ENCODE peak calls at places on chromosome 5, in six cellular contexts. C is MM.1S, W is mesendoderm, E is NCI-H1694, R is NCI-H774, Q is lung. H is an unnamed sample.

GRCh38 chr5:180636403-180637075 is 12.9 kb downstream of the FLT4 start:
- DNase-seq in W (no peak), C (no peak), R (no peak), Q (no peak), E (no peak), H (no peak)

GRCh38 chr5:180130876-180131740 is 59.5 kb upstream of the RNF130 start:
- DNase-seq in E (no peak), W (no peak), R (no peak), Q (no peak), C (no peak), H (no peak)

GRCh38 chr5:77087484-77088291 is 603 bp upstream of the ZBED3 start:
- DNase-seq in C (no peak), Q (peak; percentile 63), E (no peak), R (no peak), W (peak; percentile 25), H (peak; percentile 28)

GRCh38 chr5:66222455-66222854 is 78.4 kb downstream of the SREK1 start:
- DNase-seq in C (peak; percentile 90), W (no peak), E (no peak), Q (no peak), R (no peak), H (no peak)

GRCh38 chr5:148846930-148847329 is 20.5 kb downstream of the ADRB2 start:
- DNase-seq in W (no peak), Q (no peak), C (no peak), R (no peak), E (no peak), H (no peak)

GRCh38 chr5:94691947-94692346 is 73.5 kb downstream of the SLF1 start:
- DNase-seq in E (no peak), W (no peak), R (peak; percentile 48), C (no peak), Q (no peak), H (no peak)

GRCh38 chr5:6424110-6424659 is 24.5 kb upstream of the UBE2QL1 start:
- DNase-seq in R (peak; percentile 47), W (no peak), C (no peak), Q (no peak), E (no peak), H (no peak)

GRCh38 chr5:119583684-119584083 is 45.7 kb upstream of the FAM170A start:
- DNase-seq in C (no peak), W (no peak), E (no peak), Q (no peak), R (no peak), H (no peak)

GRCh38 chr5:124372457-124372856 is 374.0 kb downstream of the ZNF608 start:
- DNase-seq in E (no peak), R (no peak), C (no peak), Q (no peak), W (peak; percentile 23), H (no peak)

GRCh38 chr5:17860660-17861315 is 226.5 kb downstream of the TAF11L14 start:
- DNase-seq in R (no peak), W (no peak), Q (no peak), E (no peak), C (no peak), H (no peak)

GRCh38 chr5:146529984-146530383 is 14.0 kb upstream of the GPR151 start:
- DNase-seq in E (no peak), Q (no peak), C (peak; percentile 70), W (no peak), R (no peak), H (no peak)

GRCh38 chr5:172568308-172568923 is 72.6 kb upstream of the NEURL1B start:
- DNase-seq in C (no peak), R (no peak), E (no peak), Q (no peak), W (no peak), H (no peak)

GRCh38 chr5:107578051-107578635 is 92.6 kb downstream of the EFNA5 start:
- DNase-seq in C (no peak), E (no peak), R (no peak), Q (no peak), W (no peak), H (no peak)

GRCh38 chr5:108747111-108748009 is at the start of gene FER:
- DNase-seq in C (peak; percentile 29), E (no peak), Q (peak; percentile 45), W (peak; percentile 54), R (no peak), H (no peak)

GRCh38 chr5:97550164-97550563 is 367.1 kb upstream of the RIOK2 start:
- DNase-seq in W (peak; percentile 42), R (no peak), C (no peak), Q (no peak), E (no peak), H (peak; percentile 46)

GRCh38 chr5:134568761-134569725 is 43.6 kb downstream of the JADE2 start:
- DNase-seq in W (no peak), Q (peak; percentile 73), R (no peak), C (no peak), E (no peak), H (no peak)

GRCh38 chr5:142720561-142721275 is 34.8 kb upstream of the FGF1 start:
- DNase-seq in R (peak; percentile 85), C (peak; percentile 46), W (no peak), Q (no peak), E (no peak), H (no peak)

GRCh38 chr5:134594797-134595457 is 37.7 kb downstream of the SAR1B start:
- DNase-seq in C (peak; percentile 93), Q (no peak), R (peak; percentile 15), E (peak; percentile 9), W (no peak), H (no peak)

GRCh38 chr5:28400076-28400475 is 1361.7 kb upstream of the CDH9 start:
- DNase-seq in R (no peak), W (no peak), E (no peak), Q (no peak), C (no peak), H (no peak)